ENCODE peak calls at places on chromosomes 1 and 21, in six cellular contexts. L, K, R, P, D and B are unnamed samples.

GRCh38 chr1:98277111-98277510 is 356.3 kb upstream of the DPYD start:
- DNase-seq in L (peak; percentile 73), K (no peak), R (no peak), P (no peak), D (no peak), B (no peak)

GRCh38 chr1:14598498-14599172 is at the start of gene KAZN:
- DNase-seq in L (peak; percentile 40), K (peak; percentile 21), R (peak; percentile 28), P (peak; percentile 15), D (no peak), B (peak; percentile 27)

GRCh38 chr1:22104865-22105437 is 37.9 kb downstream of the WNT4 start:
- DNase-seq in L (no peak), K (no peak), R (no peak), P (no peak), D (no peak), B (no peak)

GRCh38 chr1:59046134-59046533 is 250.8 kb upstream of the FGGY start:
- DNase-seq in L (peak; percentile 44), K (no peak), R (no peak), P (no peak), D (no peak), B (no peak)

GRCh38 chr1:191865479-191865878 is 292.8 kb upstream of the RGS18 start:
- DNase-seq in L (no peak), K (no peak), R (no peak), P (no peak), D (no peak), B (no peak)

GRCh38 chr21:31173881-31174555 is 135.7 kb upstream of the KRTAP19-8 start:
- DNase-seq in L (no peak), K (no peak), R (peak; percentile 33), P (peak; percentile 29), D (peak; percentile 13), B (peak; percentile 38)

GRCh38 chr1:151156515-151156819 is at the start of gene TNFAIP8L2:
- DNase-seq in L (no peak), K (no peak), R (peak; percentile 75), P (peak; percentile 53), D (peak; percentile 30), B (peak; percentile 58)

GRCh38 chr1:65952692-65953091 is 160.0 kb downstream of the PDE4B start:
- DNase-seq in L (no peak), K (peak; percentile 12), R (no peak), P (no peak), D (no peak), B (no peak)

GRCh38 chr1:174998569-174999215 is 1.1 kb upstream of the CACYBP start:
- DNase-seq in L (peak; percentile 50), K (peak; percentile 75), R (peak; percentile 55), P (no peak), D (peak; percentile 33), B (no peak)

GRCh38 chr1:47224676-47225399 is 7.2 kb downstream of the TAL1 start:
- DNase-seq in L (no peak), K (no peak), R (no peak), P (no peak), D (no peak), B (no peak)

GRCh38 chr1:213326666-213327317 is 275.8 kb downstream of the RPS6KC1 start:
- DNase-seq in L (no peak), K (no peak), R (no peak), P (peak; percentile 27), D (peak; percentile 15), B (peak; percentile 48)

GRCh38 chr1:54421101-54421504 is 14.9 kb upstream of the SSBP3 start:
- DNase-seq in L (peak; percentile 50), K (no peak), R (no peak), P (no peak), D (no peak), B (no peak)

GRCh38 chr1:52751589-52752306 is 25.5 kb downstream of the ZYG11B start:
- DNase-seq in L (no peak), K (peak; percentile 65), R (no peak), P (no peak), D (no peak), B (no peak)

GRCh38 chr1:54310439-54311328 is 95.5 kb downstream of the SSBP3 start:
- DNase-seq in L (peak; percentile 30), K (peak; percentile 75), R (peak; percentile 62), P (peak; percentile 57), D (peak; percentile 40), B (peak; percentile 49)

GRCh38 chr1:41619511-41620364 is 135.3 kb upstream of the EDN2 start:
- DNase-seq in L (no peak), K (no peak), R (no peak), P (no peak), D (no peak), B (no peak)

GRCh38 chr1:174818014-174818616 is 181.6 kb upstream of the CACYBP start:
- DNase-seq in L (no peak), K (no peak), R (no peak), P (no peak), D (no peak), B (no peak)

GRCh38 chr1:43340559-43340958 is 2.9 kb downstream of the MPL start:
- DNase-seq in L (no peak), K (no peak), R (no peak), P (no peak), D (no peak), B (no peak)

GRCh38 chr1:25631750-25632495 is 15.3 kb downstream of the MAN1C1 start:
- DNase-seq in L (no peak), K (no peak), R (no peak), P (no peak), D (no peak), B (no peak)

GRCh38 chr1:63321788-63322247 is 549 bp upstream of the FOXD3 start:
- DNase-seq in L (peak; percentile 10), K (no peak), R (no peak), P (no peak), D (no peak), B (no peak)

GRCh38 chr1:11675362-11675761 is 5.6 kb downstream of the MAD2L2 start:
- DNase-seq in L (no peak), K (no peak), R (no peak), P (no peak), D (no peak), B (no peak)

GRCh38 chr1:170426596-170426995 is 105.4 kb upstream of the GORAB start:
- DNase-seq in L (no peak), K (no peak), R (no peak), P (no peak), D (no peak), B (no peak)

GRCh38 chr1:248841702-248842395 is 3.8 kb downstream of the ZNF672 start:
- DNase-seq in L (peak; percentile 53), K (no peak), R (peak; percentile 43), P (peak; percentile 34), D (peak; percentile 56), B (no peak)

GRCh38 chr1:66599899-66600737 is 66.2 kb downstream of the SGIP1 start:
- DNase-seq in L (no peak), K (no peak), R (no peak), P (no peak), D (no peak), B (no peak)

GRCh38 chr1:12546771-12547585 is 71.0 kb downstream of the DHRS3 start:
- DNase-seq in L (no peak), K (peak; percentile 33), R (no peak), P (peak; percentile 81), D (peak; percentile 73), B (peak; percentile 84)

GRCh38 chr1:235866207-235866912 is at the start of gene LYST:
- DNase-seq in L (peak; percentile 47), K (peak; percentile 36), R (peak; percentile 73), P (peak; percentile 31), D (peak; percentile 26), B (peak; percentile 40)

GRCh38 chr1:183554577-183554976 is 35.7 kb downstream of the NCF2 start:
- DNase-seq in L (no peak), K (no peak), R (no peak), P (no peak), D (no peak), B (no peak)

GRCh38 chr1:183562701-183563100 is 27.6 kb downstream of the NCF2 start:
- DNase-seq in L (no peak), K (no peak), R (no peak), P (no peak), D (no peak), B (no peak)

GRCh38 chr1:183553769-183554168 is 36.5 kb downstream of the NCF2 start:
- DNase-seq in L (no peak), K (peak; percentile 46), R (no peak), P (no peak), D (no peak), B (no peak)

DNA sequence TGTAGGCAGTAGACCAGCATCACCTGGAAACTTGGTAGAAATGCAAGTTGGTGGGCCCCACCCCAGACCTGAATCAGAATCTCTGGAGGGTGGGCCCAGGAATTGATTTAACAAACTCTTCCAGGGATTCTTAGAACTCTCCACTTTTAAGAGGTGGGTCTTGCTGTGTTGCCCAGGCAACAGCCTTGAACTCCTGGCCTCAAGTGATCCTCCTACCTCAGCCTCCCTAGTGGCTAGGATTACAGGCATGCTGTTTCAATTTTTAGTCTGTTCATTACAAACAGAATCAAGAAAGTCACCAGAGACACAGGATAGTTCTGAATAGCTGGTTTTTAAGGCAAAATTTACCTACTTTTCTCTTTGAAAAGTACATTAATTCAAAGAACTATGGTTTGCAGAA is 31.2 kb downstream of the NCF2 start:
- DNase-seq in L (no peak), K (no peak), R (no peak), P (no peak), D (no peak), B (no peak)
- TF ChIP-seq CTCF in L (no peak), K (no peak), R (no peak), P (no peak), D (no peak), B (no peak)

DNA sequence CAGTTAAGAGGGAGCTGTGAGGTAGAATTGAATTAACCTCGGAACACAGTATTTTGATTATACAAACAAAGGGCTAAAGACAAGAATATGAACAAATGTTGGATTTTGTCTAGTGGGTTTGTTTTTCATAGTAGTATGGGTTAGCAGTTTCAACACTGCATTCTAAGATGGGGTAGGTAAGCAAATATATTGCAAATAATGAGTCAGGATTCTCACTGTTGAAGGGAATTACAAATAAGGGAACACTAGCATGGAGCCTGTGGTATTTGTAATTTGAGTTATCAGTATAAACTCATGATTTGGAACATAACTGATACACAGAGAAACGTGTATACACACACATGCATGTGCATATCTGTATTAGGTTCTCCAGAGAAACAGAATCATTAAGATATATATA is 44.5 kb downstream of the CD55 start:
- DNase-seq in L (peak; percentile 85), K (no peak), R (no peak), P (no peak), D (no peak), B (no peak)
- H3K4me3 ChIP-seq in L (no peak overlapping the region), K (no peak overlapping the region), R (no peak overlapping the region), P (no peak overlapping the region), D (no peak overlapping the region), B (no peak overlapping the region)

DNA sequence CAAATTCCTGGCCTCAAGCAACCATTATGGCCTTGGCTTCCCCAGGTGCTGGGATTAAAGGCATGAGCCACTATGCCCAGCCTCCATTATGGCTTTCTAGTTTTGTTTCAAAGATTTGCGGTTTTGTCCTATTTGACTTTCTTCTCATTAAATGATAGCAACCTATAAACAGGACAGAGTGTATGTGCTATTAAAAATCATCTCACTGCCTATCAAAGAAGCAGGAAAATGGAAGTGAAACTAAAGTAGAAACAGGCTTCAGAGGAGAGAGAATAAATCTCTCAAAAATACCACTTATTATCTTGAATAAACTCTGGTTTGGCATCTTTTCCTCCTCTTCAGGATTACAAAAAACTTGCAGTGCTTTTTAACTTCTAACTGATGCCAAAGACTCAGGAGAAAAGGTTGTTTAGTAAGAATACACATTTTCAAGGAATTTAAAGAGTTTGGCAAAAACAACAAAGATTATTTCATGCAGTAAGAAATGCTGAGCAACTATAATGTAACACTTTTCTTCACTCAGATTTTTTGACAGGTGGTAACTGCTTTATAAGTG is 28.7 kb downstream of the ACBD3 start:
- DNase-seq in L (no peak), K (no peak), R (no peak), P (no peak), D (no peak), B (no peak)
- H3K36me3 ChIP-seq in L (peaks cover 76% of the 10 kb centered on the region), K (peaks cover 82% of the 10 kb centered on the region), R (peaks cover 18% of the 10 kb centered on the region), P (peaks cover 84% of the 10 kb centered on the region), D (peaks cover 68% of the 10 kb centered on the region), B (peaks cover 89% of the 10 kb centered on the region)

GRCh38 chr1:91883470-91883869 is 2.5 kb downstream of the TGFBR3 start:
- DNase-seq in L (peak; percentile 68), K (peak; percentile 32), R (no peak), P (no peak), D (no peak), B (no peak)
- TF ChIP-seq CTCF in L (peak; percentile 76), K (peak; percentile 47), R (no peak), P (peak; percentile 66), D (peak; percentile 22), B (peak; percentile 55)